ENCODE peak calls at places on chromosome 7, in six cellular contexts. X is lower lobe of right lung; J is thoracic aorta; L is CD8-positive, alpha-beta T cell; H is adrenal gland; F is right lobe of liver. Q is an unnamed sample.

GRCh38 chr7:39979406-39980073 is 29.5 kb downstream of the CDK13 start:
- DNase-seq in X (no peak), J (no peak), L (peak), H (no peak), F (no peak), Q (no peak)

GRCh38 chr7:128194533-128195282 is 46.4 kb upstream of the LEP start:
- DNase-seq in X (no peak), J (no peak), L (no peak), H (no peak), F (no peak), Q (no peak)

GRCh38 chr7:12297709-12298108 is 86.6 kb downstream of the TMEM106B start:
- DNase-seq in X (no peak), J (no peak), L (no peak), H (no peak), F (no peak), Q (no peak)

GRCh38 chr7:23955145-23955544 is 245.1 kb downstream of the STK31 start:
- DNase-seq in X (no peak), J (no peak), L (no peak), H (no peak), F (no peak), Q (no peak)

GRCh38 chr7:118080947-118081346 is 103.0 kb upstream of the LSM8 start:
- DNase-seq in X (no peak), J (no peak), L (no peak), H (no peak), F (no peak), Q (no peak)

GRCh38 chr7:92560602-92561001 is 29.6 kb downstream of the FAM133B start:
- DNase-seq in X (no peak), J (no peak), L (no peak), H (no peak), F (no peak), Q (no peak)

GRCh38 chr7:117202511-117202910 is 120.3 kb downstream of the WNT2 start:
- DNase-seq in X (no peak), J (no peak), L (no peak), H (no peak), F (no peak), Q (no peak)

GRCh38 chr7:20365486-20365885 is 34.8 kb downstream of the ITGB8 start:
- DNase-seq in X (no peak), J (no peak), L (no peak), H (no peak), F (no peak), Q (no peak)

GRCh38 chr7:157248659-157249058 is 88.1 kb upstream of the DNAJB6 start:
- DNase-seq in X (no peak), J (no peak), L (no peak), H (no peak), F (no peak), Q (no peak)

GRCh38 chr7:157255201-157255606 is 81.6 kb upstream of the DNAJB6 start:
- DNase-seq in X (no peak), J (no peak), L (no peak), H (no peak), F (no peak), Q (no peak)

GRCh38 chr7:157253850-157254249 is 83.0 kb upstream of the DNAJB6 start:
- DNase-seq in X (peak), J (no peak), L (no peak), H (peak), F (peak), Q (no peak)

GRCh38 chr7:157250605-157251228 is 86.1 kb upstream of the DNAJB6 start:
- DNase-seq in X (no peak), J (no peak), L (peak), H (no peak), F (no peak), Q (no peak)
- H3K27ac ChIP-seq in X (no peak), J (no peak), L (no peak), H (no peak), F (no peak), Q (no peak)

DNA sequence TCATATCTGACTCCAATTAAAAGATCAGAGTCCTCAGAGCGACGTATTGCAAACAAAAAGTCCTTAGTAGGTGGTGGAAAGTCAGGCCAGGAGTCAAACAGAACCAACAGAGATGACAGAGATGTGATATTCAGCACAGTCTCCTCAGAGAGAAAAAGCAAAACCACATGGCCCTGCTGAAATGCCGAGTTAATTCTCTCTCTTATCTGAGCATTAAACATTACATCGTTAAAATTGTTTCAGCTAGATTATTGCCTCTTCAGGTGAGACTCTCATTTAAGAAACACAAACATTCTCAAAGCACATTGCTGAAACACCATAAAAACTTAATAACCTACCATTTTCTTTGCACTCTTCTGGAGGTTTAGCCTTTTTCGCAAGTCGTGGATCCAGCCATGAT is 690.9 kb downstream of the PHTF2 start:
- DNase-seq in X (no peak), J (no peak), L (no peak), H (no peak), F (no peak), Q (no peak)
- H3K4me3 ChIP-seq in X (peak), J (peak), L (no peak), H (no peak), F (no peak), Q (no peak)

GRCh38 chr7:35802649-35803048 is 1.8 kb downstream of the SEPTIN7 start:
- DNase-seq in X (no peak), J (no peak), L (peak), H (no peak), F (no peak), Q (no peak)

GRCh38 chr7:35801392-35802101 is 690 bp downstream of the SEPTIN7 start:
- DNase-seq in X (peak), J (peak), L (peak), H (peak), F (peak), Q (peak)

GRCh38 chr7:35800718-35801391 is at the start of gene SEPTIN7:
- DNase-seq in X (peak), J (peak), L (peak), H (peak), F (peak), Q (peak)

GRCh38 chr7:35802102-35802466 is 1.2 kb downstream of the SEPTIN7 start:
- DNase-seq in X (no peak), J (no peak), L (no peak), H (no peak), F (no peak), Q (no peak)

DNA sequence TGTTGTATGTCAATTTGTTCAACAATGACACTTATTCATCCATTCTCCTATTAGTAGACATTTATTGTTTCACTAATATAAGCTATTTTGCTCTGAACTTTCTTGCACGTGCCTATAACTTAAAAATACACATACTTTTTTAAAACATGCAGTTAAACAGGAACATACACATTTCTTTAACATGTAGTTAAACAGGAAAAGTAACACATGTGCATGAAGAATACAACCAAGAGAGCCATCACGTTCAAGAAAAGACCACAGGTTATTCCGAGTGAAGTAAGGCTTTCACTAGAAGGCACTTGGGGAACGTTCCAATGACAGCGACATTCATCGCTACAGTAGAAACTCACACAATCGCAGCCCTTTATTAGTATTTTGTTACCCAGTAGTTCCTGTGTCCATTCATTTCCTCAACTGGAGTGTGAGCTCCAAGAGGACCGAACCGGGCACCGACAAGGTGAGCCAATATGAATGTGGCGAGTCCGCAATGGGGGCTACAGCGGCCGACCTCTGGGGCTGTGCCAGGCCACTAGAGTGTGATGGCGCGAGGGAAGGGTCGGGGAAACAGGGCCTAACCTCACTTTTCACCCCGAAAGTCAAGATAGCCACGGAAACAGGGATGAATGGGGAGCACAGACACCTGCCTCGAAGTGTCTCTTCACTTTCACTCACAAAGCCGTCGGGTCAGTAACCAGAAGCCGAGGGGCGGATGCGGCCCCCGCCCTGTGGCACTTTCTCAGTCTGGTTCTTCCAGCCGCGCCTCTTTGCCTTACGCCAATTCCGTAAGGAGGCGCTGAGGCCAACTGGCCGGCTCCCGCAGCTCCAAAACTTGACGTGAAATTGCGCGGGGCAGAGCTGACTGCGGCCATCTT is 775 bp upstream of the SEPTIN7 start:
- DNase-seq in X (peak), J (peak), L (peak), H (peak), F (peak), Q (peak)
- TF ChIP-seq CTCF in X (no peak), J (no peak), L (no peak), H (peak), F (no peak), Q (no peak)

GRCh38 chr7:107559864-107560263 is 3.9 kb downstream of the COG5 start:
- DNase-seq in X (no peak), J (no peak), L (no peak), H (no peak), F (no peak), Q (no peak)

GRCh38 chr7:107560898-107561516 is 2.7 kb downstream of the COG5 start:
- DNase-seq in X (no peak), J (no peak), L (no peak), H (no peak), F (no peak), Q (no peak)

GRCh38 chr7:107563761-107564552 is at the start of the genes COG5 and DUS4L:
- DNase-seq in X (peak), J (no peak), L (peak), H (peak), F (peak), Q (peak)

GRCh38 chr7:107563072-107563760 is 504 bp downstream of the COG5 start:
- DNase-seq in X (no peak), J (no peak), L (no peak), H (no peak), F (no peak), Q (peak)

GRCh38 chr7:107564553-107565298 is 955 bp downstream of the DUS4L start:
- DNase-seq in X (no peak), J (no peak), L (no peak), H (no peak), F (no peak), Q (no peak)
- H3K27ac ChIP-seq in X (peak), J (peak), L (peak), H (peak), F (peak), Q (peak)

GRCh38 chr7:141073641-141074161 is at the start of gene TMEM178B:
- DNase-seq in X (no peak), J (no peak), L (no peak), H (peak), F (no peak), Q (no peak)

GRCh38 chr7:141072548-141073172 is 1.2 kb upstream of the TMEM178B start:
- DNase-seq in X (no peak), J (no peak), L (peak), H (peak), F (no peak), Q (no peak)

GRCh38 chr7:141073173-141073640 is 657 bp upstream of the TMEM178B start:
- DNase-seq in X (no peak), J (no peak), L (no peak), H (peak), F (peak), Q (no peak)

GRCh38 chr7:141071855-141072547 is 1.9 kb upstream of the TMEM178B start:
- DNase-seq in X (no peak), J (no peak), L (no peak), H (peak), F (no peak), Q (no peak)

GRCh38 chr7:141071260-141071854 is 2.5 kb upstream of the TMEM178B start:
- DNase-seq in X (no peak), J (no peak), L (peak), H (peak), F (no peak), Q (peak)
- H3K4me3 ChIP-seq in X (peak), J (peak), L (peak), H (no peak), F (no peak), Q (peak)

GRCh38 chr7:149664666-149665065 is 108.7 kb downstream of the ZNF467 start:
- DNase-seq in X (no peak), J (no peak), L (no peak), H (no peak), F (no peak), Q (no peak)

GRCh38 chr7:149664176-149664575 is 109.2 kb downstream of the ZNF467 start:
- DNase-seq in X (no peak), J (no peak), L (no peak), H (no peak), F (no peak), Q (no peak)

GRCh38 chr7:149666360-149666905 is 107.0 kb downstream of the ZNF467 start:
- DNase-seq in X (no peak), J (no peak), L (no peak), H (no peak), F (no peak), Q (no peak)

GRCh38 chr7:149662591-149663095 is 110.7 kb downstream of the ZNF467 start:
- DNase-seq in X (peak), J (peak), L (peak), H (peak), F (peak), Q (peak)
- TF ChIP-seq CTCF in X (peak), J (peak), L (no peak), H (peak), F (peak), Q (peak)

DNA sequence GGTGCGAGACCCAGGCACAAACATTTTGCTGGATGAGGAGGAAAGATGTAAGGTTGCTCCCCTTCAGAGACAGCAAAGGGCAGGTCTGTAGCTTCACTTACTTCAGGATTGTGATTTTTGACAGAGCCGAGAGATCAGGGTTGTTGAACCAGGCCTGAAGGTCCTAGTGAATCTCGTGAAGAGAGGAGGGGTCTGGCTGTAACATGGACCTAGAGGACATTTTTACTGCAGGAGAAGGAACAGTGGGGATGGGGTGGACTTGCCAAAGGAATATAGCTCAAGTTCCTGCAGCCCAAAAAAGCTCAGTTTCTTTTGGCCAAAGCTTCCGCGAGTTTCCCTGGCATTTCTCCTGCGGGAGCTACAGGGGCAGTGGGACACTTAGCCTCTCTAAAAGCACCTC is 976 bp upstream of the EGFR start:
- DNase-seq in X (no peak), J (no peak), L (no peak), H (no peak), F (no peak), Q (no peak)
- H3K27ac ChIP-seq in X (peak), J (peak), L (no peak), H (no peak), F (peak), Q (no peak)

DNA sequence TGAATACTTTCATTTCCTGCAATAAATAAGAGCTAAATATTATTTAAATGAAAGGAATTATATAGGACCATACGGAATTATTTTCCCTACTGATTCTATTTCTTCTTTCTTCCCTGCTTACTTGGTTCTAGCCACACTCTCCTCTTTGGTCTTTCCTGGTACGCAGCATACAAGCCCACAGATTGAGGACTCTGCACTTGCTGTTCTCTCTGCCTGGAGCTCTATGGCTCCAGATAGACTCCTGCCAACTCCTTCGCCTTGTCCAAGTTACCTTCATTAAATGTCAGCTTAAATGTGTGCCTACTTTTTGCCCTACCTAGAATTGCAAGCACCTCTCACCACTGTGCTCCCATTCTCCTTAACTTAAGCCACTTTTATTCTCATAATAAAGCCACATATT is 203.4 kb downstream of the MDFIC start:
- DNase-seq in X (no peak), J (no peak), L (no peak), H (no peak), F (no peak), Q (no peak)
- H3K4me3 ChIP-seq in X (no peak), J (no peak), L (no peak), H (no peak), F (no peak), Q (no peak)

DNA sequence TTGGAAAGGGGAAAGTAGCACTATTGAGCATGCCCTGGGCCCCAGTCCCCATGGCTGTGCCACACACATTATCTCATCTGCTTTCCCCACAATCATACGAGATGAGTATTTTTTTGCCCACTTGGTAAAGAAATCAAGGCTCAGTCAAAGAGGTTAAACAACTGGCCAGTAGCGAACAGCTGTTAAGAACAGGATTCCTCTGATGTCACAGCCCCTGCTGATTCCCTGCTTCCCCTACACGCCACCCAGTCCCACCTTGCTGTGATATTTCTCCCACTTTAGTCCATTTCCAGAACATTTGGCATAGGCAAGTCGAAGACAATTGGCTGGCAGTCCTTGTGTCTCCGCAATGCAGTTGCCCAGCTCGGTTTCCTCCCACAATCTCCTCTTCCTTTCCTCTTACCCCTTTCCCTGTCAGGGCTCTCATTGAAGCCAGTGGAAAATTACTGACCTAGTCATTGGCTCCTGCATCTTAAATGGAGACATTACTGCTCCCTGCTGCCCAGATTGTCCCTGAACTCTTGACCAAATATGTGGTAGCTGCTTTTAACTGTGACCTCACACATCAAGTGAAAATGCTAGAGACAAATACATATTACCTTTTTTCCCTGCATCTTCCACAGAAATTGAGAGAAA is 56.5 kb upstream of the EEPD1 start:
- DNase-seq in X (no peak), J (no peak), L (no peak), H (no peak), F (no peak), Q (no peak)
- TF ChIP-seq CTCF in X (no peak), J (no peak), L (no peak), H (no peak), F (no peak), Q (no peak)

DNA sequence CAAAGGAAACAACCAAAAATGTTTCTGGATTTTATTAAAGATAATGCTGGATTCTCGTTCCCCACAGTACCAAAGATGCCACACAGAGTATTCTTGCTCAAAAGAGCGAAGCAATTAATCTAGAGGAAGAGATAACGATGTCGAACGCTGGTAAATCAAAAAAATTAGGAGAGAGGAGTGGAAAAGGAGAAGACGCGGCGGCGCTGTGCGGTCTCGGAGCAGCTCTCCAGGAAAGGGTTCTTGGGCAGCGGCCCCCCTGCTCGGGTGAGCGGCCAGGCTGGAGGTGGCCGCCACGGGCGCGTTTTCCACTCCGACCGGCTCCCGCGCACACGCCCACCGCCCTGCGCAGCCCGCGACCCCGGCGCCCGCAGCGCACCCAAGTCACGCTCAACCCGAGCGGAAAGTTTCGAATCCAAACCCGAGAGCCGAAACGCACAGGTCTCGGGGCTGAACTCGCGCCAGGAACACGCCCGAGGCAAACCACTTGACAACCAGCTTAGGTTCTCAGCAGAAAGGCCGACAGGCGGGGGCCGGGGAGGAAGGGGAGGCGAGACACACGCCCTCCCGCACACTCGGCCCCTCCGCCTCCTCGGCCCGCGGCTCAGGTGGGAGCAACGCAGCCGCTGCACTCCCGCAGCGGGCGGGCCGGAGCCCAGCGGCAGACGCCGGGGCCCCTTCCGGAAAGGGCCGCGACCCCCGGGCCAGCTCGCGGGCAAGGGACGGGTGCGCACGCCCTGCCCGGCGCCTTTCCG is 924 bp downstream of the SRPK2 start:
- DNase-seq in X (peak), J (no peak), L (peak), H (peak), F (peak), Q (peak)
- H3K27ac ChIP-seq in X (peak), J (no peak), L (no peak), H (no peak), F (no peak), Q (peak)

Q was measured in Peyer's patch.